ENCODE peak calls at places on chromosomes 13 and 19, in nine cellular contexts. W is DND-41, C is iPS DF 6.9, E is left ventricle myocardium inferior, I is transverse colon, A is neuronal stem cell, N is ovary, X is heart left ventricle, Q is thoracic aorta. U is an unnamed sample.
A peak's percentile ranks its signal among the peaks of the same experiment; 100 is the strongest.

GRCh38 chr19:23415561-23416191 is 20.4 kb upstream of the ZNF91 start:
- DNase-seq in W (no peak), C (peak; percentile 83), E (peak; percentile 46), I (peak; percentile 86), A (peak; percentile 84), N (no peak), X (peak; percentile 51), Q (no peak), U (no peak)

GRCh38 chr13:48255954-48256353 is 22.9 kb downstream of the ITM2B start:
- DNase-seq in W (no peak), C (no peak), E (no peak), I (no peak), A (no peak), N (no peak), X (no peak), Q (no peak), U (no peak)

GRCh38 chr19:17873661-17874422 is 2.1 kb downstream of the SLC5A5 start:
- DNase-seq in W (no peak), C (no peak), E (no peak), I (peak; percentile 53), A (peak; percentile 72), N (no peak), X (no peak), Q (no peak), U (peak; percentile 49)

GRCh38 chr13:46778879-46779278 is 18.1 kb downstream of the ESD start:
- DNase-seq in W (no peak), C (no peak), E (no peak), I (no peak), A (no peak), N (no peak), X (no peak), Q (no peak), U (no peak)

GRCh38 chr19:10142701-10143375 is 23.1 kb upstream of the EIF3G start:
- DNase-seq in W (no peak), C (no peak), E (no peak), I (peak; percentile 48), A (no peak), N (no peak), X (no peak), Q (no peak), U (peak; percentile 60)

GRCh38 chr13:99657848-99658265 is 156.6 kb downstream of the TM9SF2 start:
- DNase-seq in W (no peak), C (no peak), E (peak; percentile 31), I (no peak), A (no peak), N (peak; percentile 19), X (peak; percentile 36), Q (no peak), U (peak; percentile 30)

GRCh38 chr19:42253245-42254082 is 1.5 kb downstream of the ERF start:
- DNase-seq in W (peak; percentile 79), C (no peak), E (peak; percentile 65), I (peak; percentile 73), A (peak; percentile 73), N (peak; percentile 83), X (peak; percentile 69), Q (no peak), U (peak; percentile 58)

GRCh38 chr19:58474291-58474996 is 1.7 kb upstream of the ZNF446 start:
- DNase-seq in W (no peak), C (no peak), E (no peak), I (no peak), A (no peak), N (no peak), X (no peak), Q (no peak), U (no peak)

GRCh38 chr13:44779085-44779484 is 203.0 kb upstream of the TSC22D1 start:
- DNase-seq in W (no peak), C (no peak), E (no peak), I (no peak), A (no peak), N (no peak), X (no peak), Q (no peak), U (no peak)

DNA sequence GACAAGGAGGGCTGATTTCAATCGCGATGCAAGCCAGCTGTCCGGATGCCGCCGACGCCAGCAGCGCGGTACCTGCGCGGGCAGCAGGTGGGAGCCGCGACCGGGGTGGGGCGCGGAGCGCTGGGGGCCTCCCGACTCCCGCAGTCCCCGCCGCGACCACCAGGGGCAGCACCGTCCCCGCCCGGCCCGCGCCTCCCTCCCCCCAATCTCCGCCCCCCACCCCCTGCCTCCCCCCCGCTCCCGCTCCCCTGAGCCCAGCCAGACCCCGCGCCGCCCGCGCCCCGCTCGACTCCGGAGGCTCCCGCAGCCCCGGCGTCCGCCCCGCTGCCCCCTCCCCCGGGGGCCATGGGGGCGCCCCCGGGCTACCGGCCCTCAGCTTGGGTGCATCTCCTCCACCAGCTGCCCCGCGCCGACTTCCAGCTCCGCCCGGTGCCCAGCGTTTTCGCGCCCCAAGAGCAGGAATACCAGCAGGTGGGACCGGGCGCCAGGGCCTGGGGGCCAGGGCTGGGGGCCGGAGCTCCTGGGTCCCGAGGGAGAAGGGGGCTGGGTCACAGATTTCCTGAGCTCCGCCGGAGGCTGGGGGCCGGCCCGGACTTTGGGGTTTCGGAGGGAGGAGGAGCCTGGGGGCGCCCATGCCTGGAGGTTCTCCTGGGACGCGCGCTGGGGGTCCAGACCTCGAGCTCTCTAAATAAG is at the start of gene TTYH1:
- DNase-seq in W (no peak), C (no peak), E (no peak), I (no peak), A (no peak), N (no peak), X (no peak), Q (no peak), U (peak; percentile 12)
- H3K27me3 ChIP-seq in W (no peaks in the 10 kb centered on the region), C (peaks cover 4% of the 10 kb centered on the region), E (peaks cover 88% of the 10 kb centered on the region), I (peaks cover 65% of the 10 kb centered on the region), A (no peaks in the 10 kb centered on the region), N (no peaks in the 10 kb centered on the region), X (peaks cover 71% of the 10 kb centered on the region), Q (peaks cover 11% of the 10 kb centered on the region), U (peaks cover 41% of the 10 kb centered on the region)

DNA sequence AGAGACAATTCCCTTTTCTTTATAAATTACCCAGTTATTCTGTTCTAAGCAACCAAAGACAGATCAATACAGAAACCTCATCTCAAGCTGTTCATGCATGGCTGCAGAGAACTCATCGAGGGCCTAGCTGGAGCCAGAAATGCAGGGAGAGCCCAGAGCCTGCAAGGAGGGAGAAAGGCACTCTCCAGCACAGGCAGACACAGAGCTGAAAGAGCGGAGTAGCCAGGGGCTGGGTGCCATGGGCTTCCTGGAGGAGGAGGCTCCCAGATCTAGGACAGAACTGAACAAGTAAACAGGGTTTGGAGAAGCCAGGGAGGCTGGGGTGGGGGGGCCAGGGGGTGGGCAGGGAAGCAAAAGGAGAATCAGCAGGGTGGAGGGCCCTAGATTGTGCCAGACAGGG is 144.2 kb upstream of the ZNF507 start:
- DNase-seq in W (no peak), C (no peak), E (no peak), I (no peak), A (no peak), N (no peak), X (no peak), Q (no peak), U (no peak)
- H3K9me3 ChIP-seq in W (no peaks in the 10 kb centered on the region), C (no peaks in the 10 kb centered on the region), E (no peaks in the 10 kb centered on the region), I (no peaks in the 10 kb centered on the region), A (no peaks in the 10 kb centered on the region), N (no peaks in the 10 kb centered on the region), X (no peaks in the 10 kb centered on the region), Q (no peaks in the 10 kb centered on the region), U (no peaks in the 10 kb centered on the region)

DNA sequence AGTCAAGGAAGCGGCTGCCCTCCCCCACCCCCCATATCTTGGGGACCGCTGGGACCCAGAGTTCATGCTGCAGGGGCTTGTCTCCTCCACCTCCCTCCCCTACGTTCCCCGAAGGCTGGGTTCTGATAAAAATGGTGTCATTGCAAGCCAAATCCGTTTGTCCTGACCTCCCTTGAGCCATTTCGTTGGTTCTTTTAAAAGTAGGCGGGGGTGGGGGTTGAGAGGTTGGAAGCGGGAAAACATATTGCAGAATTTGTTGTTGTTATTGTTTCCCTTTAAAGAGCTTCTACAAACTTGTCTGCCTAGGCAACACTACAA is 710 bp downstream of the CLDN10 start:
- DNase-seq in W (no peak), C (no peak), E (no peak), I (no peak), A (no peak), N (no peak), X (no peak), Q (no peak), U (no peak)
- H3K27me3 ChIP-seq in W (no peaks in the 10 kb centered on the region), C (no peaks in the 10 kb centered on the region), E (peaks cover 94% of the 10 kb centered on the region), I (peaks cover 81% of the 10 kb centered on the region), A (no peaks in the 10 kb centered on the region), N (no peaks in the 10 kb centered on the region), X (peaks cover 66% of the 10 kb centered on the region), Q (peaks cover 7% of the 10 kb centered on the region), U (peaks cover 51% of the 10 kb centered on the region)

DNA sequence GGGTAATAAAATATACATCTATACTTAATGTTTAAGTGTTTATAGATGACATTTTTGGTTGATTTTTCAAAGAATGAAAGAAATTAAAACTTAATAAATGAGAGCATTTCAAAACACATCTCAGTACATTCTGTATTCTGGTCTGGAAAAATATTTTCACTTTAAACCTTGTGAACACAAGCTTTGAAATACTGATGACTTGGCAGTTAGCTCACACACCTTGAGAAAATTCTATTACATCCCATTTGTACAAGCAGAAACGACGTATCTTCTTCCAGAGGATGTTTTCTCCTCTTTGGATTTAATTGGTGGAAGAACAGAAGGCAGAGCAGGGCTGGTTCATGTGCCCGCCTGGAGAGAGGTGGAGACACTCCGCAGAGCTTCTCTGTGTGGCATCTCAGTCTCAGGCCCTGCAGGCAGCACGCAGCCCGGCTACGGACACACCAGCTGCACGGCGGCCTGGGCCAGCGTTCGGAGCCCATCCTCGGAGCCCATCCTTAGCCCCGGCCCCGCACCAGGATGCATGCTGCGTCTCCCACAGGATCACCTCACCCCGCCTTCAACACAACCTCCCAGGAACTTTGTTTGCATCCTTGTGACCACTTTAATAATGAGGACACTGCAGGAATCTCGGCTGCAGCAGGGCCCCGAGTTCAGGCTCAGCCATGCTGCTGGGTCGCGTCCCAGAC is 48.6 kb downstream of the SOX1 start:
- DNase-seq in W (no peak), C (no peak), E (no peak), I (no peak), A (no peak), N (no peak), X (no peak), Q (no peak), U (no peak)
- H3K9me3 ChIP-seq in W (no peaks in the 10 kb centered on the region), C (no peaks in the 10 kb centered on the region), E (no peaks in the 10 kb centered on the region), I (no peaks in the 10 kb centered on the region), A (no peaks in the 10 kb centered on the region), N (no peaks in the 10 kb centered on the region), X (no peaks in the 10 kb centered on the region), Q (no peaks in the 10 kb centered on the region), U (no peaks in the 10 kb centered on the region)

DNA sequence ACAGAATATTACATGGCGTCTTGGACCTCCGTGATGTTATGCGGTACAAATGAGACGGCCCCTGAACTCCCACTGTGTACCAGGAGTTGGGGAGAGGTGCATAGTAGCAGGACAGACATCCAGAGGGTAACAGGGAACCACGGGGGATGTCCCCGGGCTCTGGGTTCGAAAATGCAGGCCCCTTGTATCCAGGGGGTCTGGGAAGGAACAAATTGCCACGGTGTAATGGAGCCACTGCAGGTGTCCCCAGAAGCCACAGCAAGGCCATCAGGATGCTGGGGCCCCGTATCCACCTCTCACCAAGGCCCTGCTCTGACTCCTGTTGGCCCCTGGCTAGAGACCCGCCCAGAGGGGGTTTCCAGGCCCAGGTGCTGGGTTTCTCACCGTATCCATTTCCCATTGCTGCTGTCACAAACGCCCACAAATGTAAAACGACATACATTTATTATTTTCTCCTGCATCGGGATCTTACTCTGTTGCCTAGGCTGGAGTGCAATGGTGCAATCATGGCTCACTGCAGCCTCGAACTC is 77.8 kb downstream of the INSR start:
- DNase-seq in W (no peak), C (no peak), E (no peak), I (no peak), A (no peak), N (no peak), X (no peak), Q (no peak), U (no peak)
- H3K27me3 ChIP-seq in W (no peaks in the 10 kb centered on the region), C (no peaks in the 10 kb centered on the region), E (no peaks in the 10 kb centered on the region), I (no peaks in the 10 kb centered on the region), A (no peaks in the 10 kb centered on the region), N (no peaks in the 10 kb centered on the region), X (no peaks in the 10 kb centered on the region), Q (no peaks in the 10 kb centered on the region), U (no peaks in the 10 kb centered on the region)